ENCODE peak calls at places on chromosome 11, in nine cellular contexts. V is transverse colon, J is A549, Y is H9, E is psoas muscle, O is adrenal gland, L is HAP-1, R is HCT116, X is GM23248. Z is an unnamed sample.

GRCh38 chr11:123083623-123084029 is 21.7 kb upstream of the HSPA8 start:
- DNase-seq in V (peak; percentile 86), J (peak; percentile 88), Y (no peak), E (peak; percentile 78), O (peak; percentile 97), L (no peak), R (peak; percentile 85), X (peak; percentile 97), Z (peak; percentile 84)

GRCh38 chr11:81772161-81772560 is 961.5 kb downstream of the FAM181B start:
- DNase-seq in V (no peak), J (no peak), Y (no peak), E (no peak), O (no peak), L (no peak), R (no peak), X (peak; percentile 33), Z (no peak)

GRCh38 chr11:120612363-120613263 is 101.1 kb downstream of the GRIK4 start:
- DNase-seq in V (peak; percentile 28), J (peak; percentile 49), Y (no peak), E (no peak), O (peak; percentile 55), L (no peak), R (no peak), X (peak; percentile 22), Z (no peak)

GRCh38 chr11:2791139-2791520 is 91.3 kb upstream of the KCNQ1OT1 start:
- DNase-seq in V (peak; percentile 7), J (no peak), Y (peak; percentile 33), E (peak; percentile 8), O (peak; percentile 44), L (no peak), R (no peak), X (no peak), Z (peak; percentile 34)

GRCh38 chr11:111387318-111387863 is 8.3 kb upstream of the POU2AF1 start:
- DNase-seq in V (peak; percentile 90), J (no peak), Y (no peak), E (peak; percentile 21), O (peak; percentile 88), L (no peak), R (no peak), X (no peak), Z (peak; percentile 52)

GRCh38 chr11:103530257-103530656 is 421.0 kb downstream of the DYNC2H1 start:
- DNase-seq in V (no peak), J (no peak), Y (no peak), E (no peak), O (no peak), L (no peak), R (no peak), X (peak; percentile 70), Z (no peak)

GRCh38 chr11:70482529-70482917 is 84.2 kb downstream of the CTTN start:
- DNase-seq in V (no peak), J (no peak), Y (no peak), E (peak; percentile 58), O (no peak), L (no peak), R (no peak), X (no peak), Z (peak; percentile 30)

GRCh38 chr11:2741377-2742131 is 41.8 kb upstream of the KCNQ1OT1 start:
- DNase-seq in V (no peak), J (peak; percentile 16), Y (no peak), E (peak; percentile 11), O (no peak), L (no peak), R (no peak), X (peak; percentile 74), Z (peak; percentile 53)

GRCh38 chr11:64996710-64997380 is at the start of gene BATF2:
- DNase-seq in V (peak; percentile 90), J (peak; percentile 76), Y (peak; percentile 90), E (peak; percentile 75), O (peak; percentile 94), L (peak; percentile 41), R (peak; percentile 50), X (peak; percentile 78), Z (peak; percentile 86)

GRCh38 chr11:14454861-14455632 is 44.6 kb downstream of the COPB1 start:
- DNase-seq in V (no peak), J (peak; percentile 37), Y (no peak), E (no peak), O (peak; percentile 61), L (peak; percentile 22), R (no peak), X (peak; percentile 65), Z (no peak)

DNA sequence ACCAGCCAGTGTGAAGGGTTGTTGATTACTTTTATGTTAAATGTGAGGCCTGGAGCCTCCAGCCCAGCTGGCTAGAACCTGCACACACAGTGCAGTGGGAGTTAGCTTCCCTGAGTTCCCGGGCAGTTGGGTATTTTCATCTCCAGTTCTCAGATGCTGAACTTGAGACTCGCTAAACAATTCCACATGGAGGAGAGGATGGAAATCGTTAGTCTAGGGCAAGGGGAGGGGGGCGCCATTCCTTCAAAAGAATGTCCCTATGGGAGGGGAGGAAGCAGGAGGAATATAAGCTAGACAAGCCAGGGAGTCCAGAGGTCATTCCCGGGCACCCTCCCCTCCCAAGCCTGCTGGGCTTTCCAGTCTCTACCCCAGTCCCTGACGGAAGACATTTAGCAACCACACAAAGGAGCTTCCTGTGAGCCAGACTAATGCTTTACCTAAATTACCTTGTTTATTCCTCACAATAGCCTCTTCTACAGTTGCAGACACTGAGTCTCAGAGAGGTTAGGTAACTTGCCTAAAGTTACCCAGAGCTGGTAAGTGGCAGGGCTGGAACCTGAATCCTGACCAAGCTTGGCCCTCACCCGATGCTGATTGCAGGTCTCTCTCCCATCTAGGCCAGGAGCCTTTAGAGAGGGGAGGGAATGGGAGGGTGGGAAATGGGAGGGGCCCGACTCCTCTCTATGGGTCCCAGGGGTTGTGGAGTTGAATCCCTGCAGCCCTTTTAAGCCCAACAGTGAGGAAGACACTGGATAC is 1.9 kb upstream of the TSKU start:
- DNase-seq in V (peak; percentile 75), J (no peak), Y (no peak), E (no peak), O (no peak), L (no peak), R (no peak), X (no peak), Z (no peak)
- H3K4me1 ChIP-seq in V (peaks cover 7% of the 10 kb centered on the region), J (peaks cover 21% of the 10 kb centered on the region), Y (peaks cover 19% of the 10 kb centered on the region), E (peaks cover 3% of the 10 kb centered on the region), O (peaks cover 13% of the 10 kb centered on the region), L (peaks cover 15% of the 10 kb centered on the region), R (peaks cover 23% of the 10 kb centered on the region), X (peaks cover 15% of the 10 kb centered on the region), Z (peaks cover 3% of the 10 kb centered on the region)

GRCh38 chr11:96111308-96111707 is 187.4 kb upstream of the MTMR2 start:
- DNase-seq in V (no peak), J (no peak), Y (no peak), E (no peak), O (no peak), L (no peak), R (no peak), X (no peak), Z (no peak)
- H3K4me1 ChIP-seq in V (no peaks in the 10 kb centered on the region), J (no peaks in the 10 kb centered on the region), Y (peaks cover 6% of the 10 kb centered on the region), E (no peaks in the 10 kb centered on the region), O (no peaks in the 10 kb centered on the region), L (peaks cover 40% of the 10 kb centered on the region), R (no peaks in the 10 kb centered on the region), X (peaks cover 45% of the 10 kb centered on the region), Z (peaks cover 2% of the 10 kb centered on the region)

GRCh38 chr11:118526688-118527087 is 586 bp upstream of the TTC36 start:
- DNase-seq in V (no peak), J (no peak), Y (no peak), E (no peak), O (no peak), L (no peak), R (no peak), X (no peak), Z (no peak)

GRCh38 chr11:118528511-118528910 is 1.2 kb downstream of the TTC36 start:
- DNase-seq in V (no peak), J (no peak), Y (no peak), E (no peak), O (no peak), L (no peak), R (no peak), X (no peak), Z (no peak)

GRCh38 chr11:118529584-118530175 is 1.3 kb upstream of the TMEM25 start:
- DNase-seq in V (no peak), J (no peak), Y (no peak), E (no peak), O (no peak), L (no peak), R (no peak), X (no peak), Z (no peak)

GRCh38 chr11:118524757-118525465 is 2.4 kb upstream of the TTC36 start:
- DNase-seq in V (no peak), J (no peak), Y (no peak), E (no peak), O (no peak), L (no peak), R (no peak), X (no peak), Z (no peak)

DNA sequence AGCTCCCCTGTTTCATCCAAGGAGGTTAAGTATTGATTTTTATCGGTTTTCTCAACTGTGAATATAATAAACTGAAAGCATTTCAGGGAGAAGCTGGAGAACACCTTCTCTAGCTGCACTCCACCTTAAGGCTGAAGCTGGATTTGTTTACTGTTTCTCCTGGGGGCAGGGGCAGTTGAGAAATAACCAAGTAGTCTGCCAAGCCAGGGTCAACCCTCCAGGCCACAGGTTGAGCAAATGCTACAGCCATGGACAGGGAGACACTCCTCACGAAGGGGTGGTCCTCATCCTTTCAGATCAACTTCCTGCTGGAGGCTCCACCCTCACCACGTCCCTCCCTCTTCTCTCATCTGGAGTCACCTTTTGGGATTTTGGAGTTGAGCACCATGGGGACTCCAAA is at the start of gene TTC36:
- DNase-seq in V (no peak), J (no peak), Y (no peak), E (no peak), O (no peak), L (no peak), R (no peak), X (no peak), Z (no peak)
- H3K4me1 ChIP-seq in V (peaks cover 9% of the 10 kb centered on the region), J (no peaks in the 10 kb centered on the region), Y (no peaks in the 10 kb centered on the region), E (peaks cover 9% of the 10 kb centered on the region), O (peaks cover 8% of the 10 kb centered on the region), L (no peaks in the 10 kb centered on the region), R (peaks cover 11% of the 10 kb centered on the region), X (no peaks in the 10 kb centered on the region), Z (no peaks in the 10 kb centered on the region)

GRCh38 chr11:67288452-67289225 is 464 bp upstream of the ANKRD13D start:
- DNase-seq in V (peak; percentile 92), J (peak; percentile 89), Y (peak; percentile 88), E (peak; percentile 88), O (peak; percentile 95), L (peak; percentile 70), R (peak; percentile 54), X (peak; percentile 96), Z (peak; percentile 97)
- H3K4me1 ChIP-seq in V (peaks cover 22% of the 10 kb centered on the region), J (peaks cover 19% of the 10 kb centered on the region), Y (peaks cover 4% of the 10 kb centered on the region), E (peaks cover 26% of the 10 kb centered on the region), O (peaks cover 18% of the 10 kb centered on the region), L (peaks cover 7% of the 10 kb centered on the region), R (peaks cover 13% of the 10 kb centered on the region), X (peaks cover 28% of the 10 kb centered on the region), Z (peaks cover 6% of the 10 kb centered on the region)

GRCh38 chr11:957201-957920 is 31.7 kb downstream of the AP2A2 start:
- DNase-seq in V (no peak), J (no peak), Y (no peak), E (no peak), O (no peak), L (no peak), R (no peak), X (no peak), Z (no peak)
- H3K4me1 ChIP-seq in V (peaks cover 21% of the 10 kb centered on the region), J (peaks cover 38% of the 10 kb centered on the region), Y (peaks cover 6% of the 10 kb centered on the region), E (peaks cover 11% of the 10 kb centered on the region), O (no peaks in the 10 kb centered on the region), L (peaks cover 3% of the 10 kb centered on the region), R (no peaks in the 10 kb centered on the region), X (no peaks in the 10 kb centered on the region), Z (peaks cover 6% of the 10 kb centered on the region)

GRCh38 chr11:63906585-63906984 is 10.4 kb downstream of the RCOR2 start:
- DNase-seq in V (peak; percentile 34), J (no peak), Y (no peak), E (no peak), O (no peak), L (no peak), R (no peak), X (peak; percentile 46), Z (no peak)
- H3K4me1 ChIP-seq in V (no peaks in the 10 kb centered on the region), J (peaks cover 4% of the 10 kb centered on the region), Y (no peaks in the 10 kb centered on the region), E (no peaks in the 10 kb centered on the region), O (no peaks in the 10 kb centered on the region), L (no peaks in the 10 kb centered on the region), R (no peaks in the 10 kb centered on the region), X (no peaks in the 10 kb centered on the region), Z (no peaks in the 10 kb centered on the region)